ENCODE peak calls at places on chromosomes 16 and 17, in four cellular contexts. One of them, this sample, is unnamed.

GRCh38 chr16:67249762-67250327 is 1.1 kb downstream of the SLC9A5 start:
- DNase-seq in progenitor cell of endocrine pancreas: no peak
- DNase-seq in HT-29: no peak
- DNase-seq in neural crest cell: no peak
- DNase-seq in this sample: no peak

GRCh38 chr16:55913717-55914116 is 38.5 kb upstream of the CES5A start:
- DNase-seq in progenitor cell of endocrine pancreas: no peak
- DNase-seq in HT-29: no peak
- DNase-seq in neural crest cell: no peak
- DNase-seq in this sample: no peak

GRCh38 chr17:60439501-60439900 is 17.2 kb downstream of the CHCT1 start:
- DNase-seq in progenitor cell of endocrine pancreas: no peak
- DNase-seq in HT-29: no peak
- DNase-seq in neural crest cell: no peak
- DNase-seq in this sample: no peak

GRCh38 chr17:42120161-42121065 is 754 bp downstream of the KAT2A start:
- DNase-seq in progenitor cell of endocrine pancreas: no peak
- DNase-seq in HT-29: no peak
- DNase-seq in neural crest cell: peak; percentile 45
- DNase-seq in this sample: no peak

GRCh38 chr16:10641953-10642949 is 52.5 kb downstream of the TEKT5 start:
- DNase-seq in progenitor cell of endocrine pancreas: no peak
- DNase-seq in HT-29: no peak
- DNase-seq in neural crest cell: no peak
- DNase-seq in this sample: no peak

GRCh38 chr17:29640413-29640812 is 17.7 kb upstream of the CORO6 start:
- DNase-seq in progenitor cell of endocrine pancreas: no peak
- DNase-seq in HT-29: no peak
- DNase-seq in neural crest cell: no peak
- DNase-seq in this sample: no peak

GRCh38 chr17:17141860-17142552 is 64.1 kb downstream of the PLD6 start:
- DNase-seq in progenitor cell of endocrine pancreas: no peak
- DNase-seq in HT-29: no peak
- DNase-seq in neural crest cell: peak; percentile 58
- DNase-seq in this sample: no peak

GRCh38 chr16:26859086-26859485 is 207.6 kb upstream of the C16orf82 start:
- DNase-seq in progenitor cell of endocrine pancreas: no peak
- DNase-seq in HT-29: no peak
- DNase-seq in neural crest cell: no peak
- DNase-seq in this sample: no peak

GRCh38 chr17:4073983-4074830 is 68.6 kb downstream of the ZZEF1 start:
- DNase-seq in progenitor cell of endocrine pancreas: no peak
- DNase-seq in HT-29: no peak
- DNase-seq in neural crest cell: no peak
- DNase-seq in this sample: no peak

This sample was measured in lower leg skin.